ENCODE peak calls at places on chromosome 10, in seven cellular contexts. K is H1, D is prostate gland, Z is stomach, H is transverse colon, M is esophagus muscularis mucosa, G is HCT116. O is an unnamed sample.

GRCh38 chr10:104255244-104255981 is 721 bp downstream of the GSTO1 start:
- DNase-seq in G (no peak), K (no peak), Z (no peak), D (peak), M (no peak), H (peak), O (no peak)

GRCh38 chr10:7892146-7892545 is 73.8 kb downstream of the TAF3 start:
- DNase-seq in H (no peak), K (no peak), Z (no peak), G (no peak), M (no peak), D (no peak), O (no peak)

GRCh38 chr10:97427571-97428179 is 1.7 kb downstream of the PGAM1 start:
- DNase-seq in G (no peak), Z (peak), K (peak), M (no peak), D (peak), H (peak), O (no peak)

GRCh38 chr10:49441488-49442476 is 45.9 kb upstream of the DRGX start:
- DNase-seq in D (no peak), Z (no peak), H (no peak), M (no peak), G (no peak), K (no peak), O (peak)

GRCh38 chr10:88687853-88688467 is 18.1 kb upstream of the LIPK start:
- DNase-seq in Z (no peak), M (no peak), K (no peak), G (peak), H (no peak), D (no peak), O (no peak)

GRCh38 chr10:24046060-24046459 is 162.9 kb upstream of the KIAA1217 start:
- DNase-seq in M (no peak), Z (no peak), K (no peak), H (no peak), D (no peak), G (no peak), O (no peak)

GRCh38 chr10:132488231-132488821 is 49.3 kb upstream of the INPP5A start:
- DNase-seq in H (no peak), M (no peak), K (no peak), G (no peak), D (no peak), Z (no peak), O (no peak)

GRCh38 chr10:86038371-86038770 is 328.2 kb downstream of the GRID1 start:
- DNase-seq in D (no peak), M (no peak), Z (no peak), G (no peak), H (no peak), K (no peak), O (no peak)

GRCh38 chr10:108544500-108545120 is 1378.7 kb downstream of the XPNPEP1 start:
- DNase-seq in G (no peak), D (peak), Z (peak), H (peak), M (no peak), K (peak), O (no peak)

GRCh38 chr10:118256825-118257570 is 85.1 kb downstream of the FAM204A start:
- DNase-seq in D (peak), Z (no peak), M (no peak), G (no peak), H (no peak), K (no peak), O (no peak)
- TF ChIP-seq POLR2AphosphoS5 in D (peak), Z (no peak), M (no peak), G (no peak), H (no peak), K (no peak), O (no peak)

GRCh38 chr10:70815504-70816219 is at the start of gene SGPL1:
- DNase-seq in K (peak), Z (peak), D (peak), H (peak), G (peak), M (peak), O (peak)

GRCh38 chr10:70811881-70812280 is 3.9 kb upstream of the SGPL1 start:
- DNase-seq in M (peak), H (no peak), D (no peak), Z (no peak), K (no peak), G (no peak), O (no peak)

GRCh38 chr10:70812814-70813213 is 2.9 kb upstream of the SGPL1 start:
- DNase-seq in D (no peak), G (no peak), H (no peak), Z (no peak), M (peak), K (no peak), O (no peak)

GRCh38 chr10:70814126-70814525 is 1.6 kb upstream of the SGPL1 start:
- DNase-seq in M (peak), Z (no peak), D (no peak), G (no peak), H (no peak), K (no peak), O (no peak)

GRCh38 chr10:70816220-70816894 is 609 bp downstream of the SGPL1 start:
- DNase-seq in M (no peak), K (peak), H (peak), Z (peak), D (peak), G (peak), O (peak)
- TF ChIP-seq POLR2A in M (no peak), K (peak), H (no peak), Z (no peak), D (peak), G (peak), O (no peak)

GRCh38 chr10:90587561-90587960 is 270.3 kb downstream of the HTR7 start:
- DNase-seq in D (no peak), Z (no peak), M (no peak), H (no peak), K (no peak), G (no peak), O (no peak)

GRCh38 chr10:90587081-90587491 is 270.8 kb downstream of the HTR7 start:
- DNase-seq in D (no peak), H (no peak), G (peak), Z (no peak), M (no peak), K (no peak), O (no peak)

GRCh38 chr10:90588222-90588621 is 269.6 kb downstream of the HTR7 start:
- DNase-seq in Z (no peak), D (no peak), H (no peak), M (no peak), K (no peak), G (no peak), O (no peak)

GRCh38 chr10:90591629-90592028 is 266.2 kb downstream of the HTR7 start:
- DNase-seq in K (no peak), M (no peak), G (peak), Z (no peak), H (no peak), D (no peak), O (no peak)

DNA sequence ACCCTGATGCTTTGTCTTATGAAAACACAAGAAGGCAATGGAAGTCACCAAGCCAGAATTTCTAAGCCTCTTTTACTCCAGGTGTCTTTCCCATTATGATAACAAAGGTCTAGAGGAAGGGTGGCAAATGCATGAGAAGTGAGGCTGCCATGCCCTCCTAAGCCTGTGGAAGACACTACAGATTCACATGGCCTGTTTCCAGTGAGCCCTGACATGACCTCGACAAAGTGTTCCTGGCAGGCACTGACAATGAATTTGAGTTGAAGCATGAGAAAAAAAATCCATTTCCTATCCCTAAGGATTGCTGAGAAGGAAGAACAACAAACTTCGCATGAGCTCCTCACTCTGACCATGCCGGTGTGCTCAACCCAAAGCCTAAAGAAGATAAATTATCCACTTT is 268.0 kb downstream of the HTR7 start:
- DNase-seq in G (no peak), H (no peak), M (no peak), Z (no peak), K (no peak), D (no peak), O (no peak)
- TF ChIP-seq POLR2AphosphoS5 in G (no peak), H (no peak), M (no peak), Z (no peak), K (no peak), D (no peak), O (no peak)

GRCh38 chr10:102740229-102740628 is 3.5 kb upstream of the WBP1L start:
- DNase-seq in Z (no peak), K (no peak), M (no peak), H (no peak), D (no peak), G (no peak), O (no peak)

GRCh38 chr10:102738692-102739121 is 5.0 kb upstream of the WBP1L start:
- DNase-seq in K (no peak), G (no peak), Z (no peak), D (no peak), M (no peak), H (no peak), O (no peak)

GRCh38 chr10:102731222-102731800 is 12.4 kb upstream of the WBP1L start:
- DNase-seq in G (no peak), K (no peak), D (no peak), M (no peak), Z (no peak), H (no peak), O (no peak)

GRCh38 chr10:102732661-102733060 is 11.1 kb upstream of the WBP1L start:
- DNase-seq in H (no peak), Z (no peak), D (no peak), K (no peak), M (no peak), G (no peak), O (no peak)

DNA sequence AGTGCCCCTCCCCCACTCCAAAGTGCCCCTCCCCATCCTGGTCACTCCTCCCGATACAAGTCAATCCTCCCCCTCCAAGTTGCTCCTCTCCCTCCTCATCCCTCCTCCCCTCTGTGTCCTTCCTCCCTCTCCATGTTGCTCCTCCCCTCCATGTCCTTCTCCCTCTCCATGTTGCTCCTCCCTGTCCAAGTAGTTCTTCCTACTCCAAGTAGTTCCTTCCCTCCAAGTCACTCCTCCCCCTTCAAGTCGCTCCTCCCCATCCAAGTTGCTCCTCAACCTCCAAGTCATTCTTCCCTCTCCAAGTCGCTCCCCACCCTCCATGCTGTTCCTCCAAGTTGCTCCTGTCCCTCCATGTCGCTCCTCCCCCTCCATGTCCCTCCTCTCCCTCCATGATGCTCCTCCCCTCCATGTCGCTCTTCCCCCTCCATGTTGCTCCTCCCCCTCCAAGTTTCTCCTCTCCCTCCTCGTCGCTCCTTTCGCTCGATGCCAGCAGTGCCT is 8.6 kb upstream of the WBP1L start:
- DNase-seq in Z (no peak), K (no peak), G (no peak), H (no peak), M (no peak), D (no peak), O (no peak)
- TF ChIP-seq POLR2A in Z (no peak), K (no peak), G (no peak), H (no peak), M (no peak), D (no peak), O (no peak)

GRCh38 chr10:119079572-119080520 is 771 bp downstream of the EIF3A start:
- DNase-seq in K (peak), M (peak), D (peak), H (peak), Z (peak), G (peak), O (peak)
- TF ChIP-seq POLR2AphosphoS5 in K (peak), M (peak), D (peak), H (peak), Z (peak), G (peak), O (no peak)

DNA sequence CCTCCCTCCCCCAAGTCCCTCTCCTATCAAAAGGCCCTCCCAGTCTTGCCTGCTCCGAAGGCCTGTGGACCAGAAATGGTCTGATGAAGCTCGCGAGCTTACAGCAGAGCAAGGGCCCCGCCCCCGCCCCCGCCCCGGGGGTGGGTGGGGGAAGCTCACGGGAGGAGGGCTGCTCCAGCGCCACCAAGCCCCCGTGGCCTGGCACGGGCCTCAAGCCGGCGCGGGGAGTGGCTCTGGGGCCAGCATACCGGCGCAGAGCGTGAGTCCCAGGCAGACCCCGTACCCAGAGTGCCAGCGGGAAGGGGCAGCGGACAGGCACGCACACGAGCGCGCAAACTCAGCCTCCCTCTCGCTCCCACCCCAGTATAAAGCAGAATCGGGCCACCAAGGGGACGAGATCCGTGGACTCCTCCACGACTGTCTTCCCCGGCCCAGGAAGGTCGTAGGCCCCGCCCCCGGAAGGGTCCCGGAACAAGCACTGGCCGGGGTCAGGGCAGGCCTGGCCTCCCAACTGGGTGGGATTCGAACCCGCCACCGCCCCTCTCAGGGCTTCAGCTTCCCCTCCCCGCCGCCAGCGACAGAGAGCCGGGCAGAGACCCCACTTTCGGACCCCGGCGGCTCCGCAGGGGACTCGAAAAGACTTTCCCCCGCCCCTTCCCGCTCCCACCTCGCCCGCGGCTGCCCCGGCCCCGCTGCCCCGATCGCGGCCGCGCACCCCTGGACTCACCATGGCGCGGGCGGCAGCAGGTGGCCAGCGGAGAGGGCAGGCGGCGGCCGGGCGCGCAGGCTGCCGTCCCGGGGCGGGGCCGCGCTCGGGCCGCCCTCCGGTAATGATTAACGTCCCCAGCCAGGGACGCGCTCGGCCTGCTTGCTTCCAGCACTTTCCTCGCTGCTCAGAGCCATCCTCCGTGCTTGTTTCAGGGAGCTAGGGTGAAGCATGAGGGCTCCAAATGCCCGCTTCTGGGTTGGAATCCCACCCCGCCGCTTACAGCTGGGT is at the start of gene PCBD1:
- DNase-seq in G (peak), Z (peak), H (peak), K (peak), D (peak), M (no peak), O (peak)
- TF ChIP-seq POLR2A in G (peak), Z (no peak), H (peak), K (no peak), D (peak), M (no peak), O (no peak)

GRCh38 chr10:100976906-100977305 is 7.6 kb downstream of the SEMA4G start:
- DNase-seq in M (no peak), G (no peak), K (no peak), Z (no peak), D (no peak), H (no peak), O (no peak)

GRCh38 chr10:100979821-100980272 is 7.5 kb downstream of the MRPL43 start:
- DNase-seq in D (no peak), Z (peak), M (no peak), H (no peak), K (no peak), G (no peak), O (no peak)

GRCh38 chr10:100978896-100979185 is 8.5 kb downstream of the MRPL43 start:
- DNase-seq in G (no peak), K (peak), H (no peak), Z (no peak), M (no peak), D (no peak), O (no peak)

GRCh38 chr10:100978121-100978895 is 9.0 kb downstream of the MRPL43 start:
- DNase-seq in M (no peak), G (no peak), K (no peak), Z (no peak), D (no peak), H (no peak), O (no peak)

DNA sequence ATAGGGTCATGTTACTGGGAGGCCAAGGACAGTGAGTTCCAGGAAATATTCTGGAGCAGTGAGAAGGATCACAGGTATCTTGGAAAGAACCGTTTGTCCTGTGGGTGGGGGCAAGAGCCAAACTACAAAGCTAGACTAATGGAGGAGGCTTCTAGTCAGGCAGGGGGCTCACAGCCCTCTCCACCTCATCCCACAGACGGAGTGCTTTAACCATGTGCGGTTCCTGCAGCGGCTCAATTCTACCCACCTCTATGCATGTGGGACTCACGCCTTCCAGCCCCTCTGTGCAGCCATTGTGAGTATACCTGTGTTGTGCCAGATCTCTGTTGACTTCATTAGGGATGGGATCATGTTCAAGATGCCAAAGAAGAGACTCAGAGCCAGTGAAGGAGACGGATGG is 8.1 kb downstream of the SEMA4G start:
- DNase-seq in H (no peak), M (no peak), Z (no peak), G (no peak), K (no peak), D (no peak), O (no peak)
- TF ChIP-seq POLR2AphosphoS5 in H (no peak), M (no peak), Z (no peak), G (no peak), K (no peak), D (no peak), O (no peak)